ENCODE peak calls at places on chromosomes 11 and 22, in nine cellular contexts. T is adrenal gland, R is thoracic aorta, P is endothelial cell, N is astrocyte of the spinal cord, U is cardiac muscle cell, E is nephron progenitor cell, K is BJ, V is astrocyte of the cerebellum. B is an unnamed sample.

GRCh38 chr11:117986981-117987495 is 844 bp downstream of the IL10RA start:
- DNase-seq in T (no peak), R (no peak), P (no peak), N (no peak), U (no peak), E (no peak), K (no peak), V (no peak), B (no peak)

GRCh38 chr11:122069946-122070345 is 46.1 kb downstream of the BLID start:
- DNase-seq in T (peak), R (peak), P (peak), N (peak), U (peak), E (peak), K (no peak), V (peak), B (no peak)

GRCh38 chr11:124483422-124483821 is 37.9 kb upstream of the OR8B8 start:
- DNase-seq in T (no peak), R (no peak), P (no peak), N (no peak), U (no peak), E (no peak), K (no peak), V (no peak), B (no peak)

GRCh38 chr22:48869161-48869560 is 958.5 kb downstream of the BRD1 start:
- DNase-seq in T (no peak), R (no peak), P (no peak), N (no peak), U (no peak), E (no peak), K (no peak), V (no peak), B (no peak)

GRCh38 chr11:86588566-86589090 is 83.8 kb downstream of the ME3 start:
- DNase-seq in T (no peak), R (no peak), P (no peak), N (no peak), U (no peak), E (peak), K (no peak), V (no peak), B (no peak)

GRCh38 chr11:81644239-81644840 is 1089.3 kb downstream of the FAM181B start:
- DNase-seq in T (peak), R (no peak), P (peak), N (peak), U (peak), E (peak), K (no peak), V (peak), B (no peak)

GRCh38 chr11:36002196-36002595 is 58.3 kb downstream of the LDLRAD3 start:
- DNase-seq in T (no peak), R (no peak), P (no peak), N (no peak), U (no peak), E (no peak), K (no peak), V (no peak), B (no peak)

GRCh38 chr11:9573775-9574555 is 495 bp downstream of the WEE1 start:
- DNase-seq in T (peak), R (no peak), P (peak), N (no peak), U (peak), E (peak), K (no peak), V (no peak), B (no peak)

GRCh38 chr11:69774354-69775162 is 583 bp downstream of the FGF4 start:
- DNase-seq in T (no peak), R (no peak), P (no peak), N (no peak), U (no peak), E (peak), K (no peak), V (no peak), B (no peak)

GRCh38 chr11:66542362-66542761 is 3.5 kb downstream of the ZDHHC24 start:
- DNase-seq in T (no peak), R (no peak), P (no peak), N (peak), U (peak), E (no peak), K (no peak), V (no peak), B (no peak)

GRCh38 chr11:8098879-8099278 is 17.9 kb downstream of the TUB start:
- DNase-seq in T (peak), R (no peak), P (no peak), N (no peak), U (no peak), E (no peak), K (no peak), V (no peak), B (no peak)

GRCh38 chr11:13098067-13098466 is 89.0 kb downstream of the RASSF10 start:
- DNase-seq in T (no peak), R (no peak), P (no peak), N (no peak), U (no peak), E (no peak), K (no peak), V (no peak), B (no peak)

GRCh38 chr22:29704528-29705285 is 15.1 kb upstream of the CABP7 start:
- DNase-seq in T (peak), R (no peak), P (no peak), N (peak), U (peak), E (no peak), K (no peak), V (peak), B (no peak)

GRCh38 chr11:95599959-95600586 is 189.5 kb downstream of the FAM76B start:
- DNase-seq in T (no peak), R (no peak), P (no peak), N (no peak), U (no peak), E (no peak), K (no peak), V (no peak), B (no peak)

GRCh38 chr22:35299217-35299716 is 427 bp upstream of the TOM1 start:
- DNase-seq in T (peak), R (no peak), P (no peak), N (peak), U (peak), E (no peak), K (no peak), V (no peak), B (no peak)

GRCh38 chr22:49536571-49537131 is 291.0 kb downstream of the BRD1 start:
- DNase-seq in T (no peak), R (no peak), P (peak), N (no peak), U (no peak), E (no peak), K (no peak), V (no peak), B (no peak)

GRCh38 chr22:29377979-29378378 is 10.4 kb downstream of the AP1B1 start:
- DNase-seq in T (no peak), R (no peak), P (no peak), N (no peak), U (no peak), E (no peak), K (no peak), V (no peak), B (no peak)

GRCh38 chr22:31347251-31348008 is 1.3 kb upstream of the PATZ1 start:
- DNase-seq in T (peak), R (no peak), P (peak), N (peak), U (peak), E (peak), K (no peak), V (peak), B (no peak)

GRCh38 chr11:123755813-123756212 is 1.5 kb upstream of the OR6X1 start:
- DNase-seq in T (no peak), R (no peak), P (no peak), N (no peak), U (no peak), E (no peak), K (no peak), V (no peak), B (no peak)

GRCh38 chr11:26522912-26523610 is 49.0 kb downstream of the MUC15 start:
- DNase-seq in T (no peak), R (no peak), P (no peak), N (peak), U (peak), E (no peak), K (no peak), V (peak), B (no peak)

GRCh38 chr11:123441161-123441560 is 11.1 kb downstream of the GRAMD1B start:
- DNase-seq in T (no peak), R (no peak), P (no peak), N (no peak), U (no peak), E (no peak), K (no peak), V (no peak), B (no peak)

GRCh38 chr22:16807109-16807508 is 18.1 kb downstream of the XKR3 start:
- DNase-seq in T (no peak), R (no peak), P (no peak), N (no peak), U (no peak), E (no peak), K (no peak), V (no peak), B (no peak)

GRCh38 chr11:113331988-113332387 is 17.6 kb downstream of the TTC12 start:
- DNase-seq in T (no peak), R (no peak), P (no peak), N (no peak), U (no peak), E (no peak), K (no peak), V (no peak), B (no peak)

GRCh38 chr11:19311306-19312030 is 70.7 kb upstream of the E2F8 start:
- DNase-seq in T (peak), R (peak), P (peak), N (peak), U (peak), E (peak), K (no peak), V (peak), B (peak)

GRCh38 chr11:104570088-104570701 is 328.1 kb downstream of the CASP12 start:
- DNase-seq in T (no peak), R (no peak), P (no peak), N (peak), U (peak), E (no peak), K (no peak), V (no peak), B (no peak)

GRCh38 chr11:19777342-19778102 is 64.9 kb downstream of the NAV2 start:
- DNase-seq in T (no peak), R (no peak), P (no peak), N (peak), U (peak), E (peak), K (no peak), V (peak), B (no peak)

GRCh38 chr22:32887293-32887692 is 85.8 kb downstream of the TIMP3 start:
- DNase-seq in T (no peak), R (no peak), P (no peak), N (no peak), U (no peak), E (no peak), K (no peak), V (no peak), B (no peak)

GRCh38 chr11:102139081-102139498 is 28.8 kb downstream of the YAP1 start:
- DNase-seq in T (no peak), R (peak), P (no peak), N (peak), U (peak), E (no peak), K (peak), V (peak), B (no peak)

GRCh38 chr11:126391970-126392637 is 36.6 kb downstream of the ST3GAL4 start:
- DNase-seq in T (peak), R (no peak), P (no peak), N (no peak), U (peak), E (no peak), K (no peak), V (no peak), B (no peak)
- TF ChIP-seq CTCF in T (peak), R (no peak), P (no peak), N (peak), U (peak), E (no peak), K (peak), V (peak), B (no peak)

DNA sequence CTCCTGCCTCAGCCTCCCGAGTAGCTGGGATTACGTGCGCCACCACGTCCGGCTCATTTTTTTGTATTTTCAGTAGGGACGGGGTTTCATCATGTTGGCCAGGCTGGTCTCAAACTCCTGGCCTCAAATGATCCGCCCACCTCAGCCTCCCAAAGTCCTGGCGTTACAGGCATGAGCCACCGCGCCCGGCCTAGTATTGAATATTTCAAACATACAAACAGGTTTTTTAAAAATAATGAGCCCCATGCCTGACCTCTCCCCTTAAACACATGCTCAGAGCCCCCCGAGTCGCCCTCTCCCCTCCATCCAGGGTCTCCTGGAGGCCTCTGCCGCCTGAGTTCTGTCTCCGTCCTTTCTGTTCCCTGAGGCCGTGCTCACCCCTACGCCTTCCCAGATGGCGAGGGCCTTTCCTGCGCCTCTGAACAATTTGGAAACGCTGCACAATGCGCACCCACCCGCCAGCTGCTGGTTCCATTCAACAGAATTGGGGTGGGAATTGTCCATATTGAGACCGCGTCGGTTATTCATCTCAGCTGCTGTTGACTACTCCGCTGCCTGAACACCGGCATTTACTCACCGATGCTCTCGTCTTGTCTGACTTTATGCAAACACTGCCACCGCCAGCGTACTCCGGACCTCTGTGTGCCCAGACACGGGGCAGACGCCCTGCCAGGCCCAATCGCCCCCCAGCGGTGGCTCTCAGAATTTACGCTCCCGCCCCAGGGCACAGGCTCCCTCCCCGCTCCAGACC is 13.6 kb upstream of the RNH1 start:
- DNase-seq in T (no peak), R (no peak), P (no peak), N (no peak), U (no peak), E (no peak), K (no peak), V (no peak), B (no peak)
- TF ChIP-seq CTCF in T (no peak), R (no peak), P (no peak), N (no peak), U (peak), E (no peak), K (no peak), V (no peak), B (no peak)

GRCh38 chr22:27972732-27973698 is 54.0 kb upstream of the PITPNB start:
- DNase-seq in T (no peak), R (no peak), P (no peak), N (peak), U (peak), E (no peak), K (no peak), V (no peak), B (no peak)
- TF ChIP-seq CTCF in T (no peak), R (no peak), P (no peak), N (no peak), U (no peak), E (no peak), K (no peak), V (no peak), B (no peak)

DNA sequence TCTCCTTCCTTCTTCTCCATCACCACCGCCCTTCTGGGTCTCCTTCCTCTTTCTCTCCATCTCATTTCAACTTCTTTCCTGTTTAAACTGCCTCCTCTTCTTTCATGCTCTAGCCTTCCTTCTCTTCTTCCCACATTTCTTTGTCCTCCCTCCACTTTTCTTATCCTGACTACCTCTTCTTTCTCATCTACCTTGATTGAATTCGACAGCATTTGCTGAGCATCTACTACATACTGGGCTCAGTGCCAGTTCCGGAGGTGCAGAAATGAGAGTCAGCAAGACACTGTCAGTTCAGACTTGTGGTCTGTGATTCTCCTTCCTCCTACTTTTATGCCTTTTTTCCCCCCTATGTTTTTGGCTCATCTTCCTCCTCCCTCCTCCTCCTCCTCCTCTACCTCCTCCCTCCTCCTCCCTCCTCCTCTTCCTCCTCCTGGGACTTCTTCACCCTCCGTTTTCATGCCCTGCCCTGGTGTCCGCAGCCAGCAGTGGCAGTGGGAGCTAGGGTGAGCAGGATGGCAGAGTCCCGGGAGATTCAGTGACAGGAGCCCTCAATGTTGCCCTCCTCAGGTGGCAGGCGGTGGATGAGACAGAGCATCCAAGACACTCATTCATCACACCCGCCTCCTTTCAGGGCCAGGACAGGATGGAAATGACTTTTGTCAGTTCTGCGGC is 146.0 kb upstream of the SEZ6L start:
- DNase-seq in T (no peak), R (no peak), P (no peak), N (no peak), U (no peak), E (no peak), K (no peak), V (no peak), B (no peak)
- TF ChIP-seq CTCF in T (no peak), R (no peak), P (no peak), N (no peak), U (no peak), E (no peak), K (no peak), V (no peak), B (no peak)

DNA sequence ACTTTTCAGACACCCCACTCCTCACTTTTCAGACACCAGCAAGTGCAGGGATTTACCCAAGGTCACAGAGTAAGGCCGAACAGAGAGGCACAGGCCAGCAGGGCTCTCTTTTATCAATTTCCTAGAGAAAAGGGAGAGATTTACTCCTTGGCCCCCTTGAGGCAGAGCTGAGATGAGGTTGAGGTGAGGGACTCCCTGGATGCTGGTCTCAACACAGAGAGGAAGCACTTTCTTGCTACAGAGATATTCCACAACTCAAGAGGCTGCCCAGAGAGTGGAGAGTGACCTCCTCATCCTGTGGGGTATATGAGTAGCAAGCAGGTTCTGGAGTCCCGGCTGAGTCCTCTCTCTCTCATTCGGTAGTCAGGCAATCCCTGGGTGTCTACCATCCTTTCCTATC is 2.0 kb upstream of the ARHGEF17 start:
- DNase-seq in T (no peak), R (no peak), P (no peak), N (no peak), U (no peak), E (no peak), K (no peak), V (no peak), B (no peak)
- TF ChIP-seq CTCF in T (no peak), R (no peak), P (no peak), N (peak), U (peak), E (peak), K (peak), V (no peak), B (no peak)

GRCh38 chr22:19106886-19107729 is 15.1 kb downstream of the DGCR2 start:
- DNase-seq in T (no peak), R (no peak), P (no peak), N (no peak), U (no peak), E (no peak), K (no peak), V (no peak), B (no peak)

GRCh38 chr22:19107730-19108074 is 14.5 kb downstream of the DGCR2 start:
- DNase-seq in T (peak), R (no peak), P (no peak), N (no peak), U (no peak), E (no peak), K (no peak), V (no peak), B (no peak)

GRCh38 chr22:19103881-19104821 is 18.1 kb downstream of the DGCR2 start:
- DNase-seq in T (peak), R (no peak), P (no peak), N (peak), U (no peak), E (no peak), K (no peak), V (peak), B (peak)

GRCh38 chr22:19105456-19105855 is 16.8 kb downstream of the DGCR2 start:
- DNase-seq in T (peak), R (no peak), P (no peak), N (no peak), U (no peak), E (no peak), K (no peak), V (no peak), B (no peak)

GRCh38 chr22:19105867-19106802 is 16.1 kb downstream of the DGCR2 start:
- DNase-seq in T (peak), R (no peak), P (peak), N (no peak), U (no peak), E (no peak), K (no peak), V (no peak), B (no peak)
- TF ChIP-seq CTCF in T (no peak), R (no peak), P (no peak), N (no peak), U (no peak), E (peak), K (no peak), V (no peak), B (peak)

DNA sequence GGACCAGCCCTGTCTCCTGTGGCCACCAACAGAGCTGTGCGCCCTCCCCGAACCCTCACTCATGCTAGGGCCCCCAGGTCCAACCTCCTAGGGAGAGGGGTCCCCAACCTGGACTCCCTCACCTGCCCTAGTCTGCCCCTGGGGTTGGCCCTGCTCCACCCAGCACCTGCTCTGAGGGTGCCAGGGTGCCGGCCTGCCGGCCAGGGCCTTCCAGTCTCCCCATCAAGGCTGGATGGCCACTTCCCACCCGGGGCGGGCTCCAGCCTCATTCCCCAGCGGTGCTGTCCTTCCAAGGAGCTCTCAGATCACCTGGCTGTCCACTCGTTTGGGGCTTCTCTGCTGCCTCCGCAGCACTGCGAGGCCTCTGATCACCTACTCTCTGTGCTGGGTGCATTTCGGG is 39.1 kb downstream of the CDKN1C start:
- DNase-seq in T (no peak), R (no peak), P (no peak), N (no peak), U (no peak), E (no peak), K (no peak), V (no peak), B (no peak)
- TF ChIP-seq CTCF in T (no peak), R (no peak), P (no peak), N (no peak), U (no peak), E (no peak), K (no peak), V (no peak), B (no peak)